ENCODE peak calls at places on chromosome 3, in six cellular contexts. H is cardiac fibroblast, N is AG20443, Y is epithelial cell of esophagus, T is NAMALWA, E is ELF-1. F is an unnamed sample.

GRCh38 chr3:77179762-77180161 is 139.9 kb downstream of the ROBO2 start:
- DNase-seq in H (no peak), N (no peak), Y (no peak), T (no peak), E (peak; percentile 1), F (no peak)

GRCh38 chr3:189911001-189911400 is 209.7 kb downstream of the P3H2 start:
- DNase-seq in H (no peak), N (no peak), Y (peak; percentile 53), T (no peak), E (no peak), F (no peak)

GRCh38 chr3:15102833-15103232 is 3.9 kb upstream of the RBSN start:
- DNase-seq in H (peak; percentile 26), N (peak; percentile 48), Y (peak; percentile 51), T (no peak), E (no peak), F (no peak)

GRCh38 chr3:60652829-60653228 is 598.4 kb downstream of the FHIT start:
- DNase-seq in H (no peak), N (no peak), Y (peak; percentile 11), T (no peak), E (no peak), F (no peak)

GRCh38 chr3:44021646-44022594 is 219.8 kb upstream of the TOPAZ1 start:
- DNase-seq in H (peak; percentile 45), N (peak; percentile 58), Y (no peak), T (no peak), E (peak; percentile 32), F (peak; percentile 51)

GRCh38 chr3:170278632-170279031 is 56.4 kb downstream of the PRKCI start:
- DNase-seq in H (no peak), N (no peak), Y (no peak), T (no peak), E (no peak), F (no peak)

GRCh38 chr3:102595057-102595456 is 160.2 kb downstream of the ZPLD1 start:
- DNase-seq in H (no peak), N (no peak), Y (no peak), T (no peak), E (no peak), F (no peak)

GRCh38 chr3:141561426-141562034 is 74.7 kb downstream of the RASA2 start:
- DNase-seq in H (peak; percentile 90), N (peak; percentile 32), Y (peak; percentile 73), T (peak; percentile 81), E (no peak), F (peak; percentile 29)